ENCODE peak calls at places on chromosomes 12 and 14, in four cellular contexts. N, Z, T and P are unnamed samples.

GRCh38 chr12:117298648-117299225 is 62.7 kb downstream of the NOS1 start:
- DNase-seq in N (no peak), Z (no peak), T (no peak), P (no peak)

GRCh38 chr12:47573146-47573659 is 132.6 kb downstream of the RPAP3 start:
- DNase-seq in N (no peak), Z (no peak), T (no peak), P (no peak)

GRCh38 chr12:125015680-125016310 is 22.4 kb downstream of the BRI3BP start:
- DNase-seq in N (no peak), Z (no peak), T (no peak), P (no peak)

GRCh38 chr12:63894132-63894531 is 49.6 kb downstream of the SRGAP1 start:
- DNase-seq in N (no peak), Z (no peak), T (no peak), P (no peak)

GRCh38 chr12:15364221-15365170 is 42.2 kb downstream of the PTPRO start:
- DNase-seq in N (no peak), Z (no peak), T (no peak), P (no peak)

GRCh38 chr14:62206456-62206855 is 444.2 kb downstream of the SNAPC1 start:
- DNase-seq in N (no peak), Z (no peak), T (no peak), P (no peak)

GRCh38 chr14:96252323-96253052 is 3.5 kb upstream of the BDKRB1 start:
- DNase-seq in N (no peak), Z (no peak), T (no peak), P (no peak)

GRCh38 chr14:28661171-28661772 is 105.3 kb upstream of the FOXG1 start:
- DNase-seq in N (no peak), Z (no peak), T (no peak), P (no peak)

GRCh38 chr12:46368138-46368537 is 4.4 kb downstream of the SLC38A2 start:
- DNase-seq in N (no peak), Z (no peak), T (no peak), P (no peak)

GRCh38 chr12:76863005-76863670 is 15.7 kb downstream of the CSRP2 start:
- DNase-seq in N (no peak), Z (no peak), T (no peak), P (no peak)

GRCh38 chr14:94355191-94355794 is 32.2 kb upstream of the SERPINA6 start:
- DNase-seq in N (no peak), Z (no peak), T (no peak), P (peak)

GRCh38 chr12:108563135-108563803 is 873 bp downstream of the ISCU start:
- DNase-seq in N (peak), Z (peak), T (peak), P (peak)

GRCh38 chr14:91873476-91874265 is 6.3 kb upstream of the TC2N start:
- DNase-seq in N (peak), Z (peak), T (no peak), P (peak)

GRCh38 chr12:3744216-3744883 is 8.6 kb downstream of the CRACR2A start:
- DNase-seq in N (no peak), Z (no peak), T (no peak), P (no peak)

GRCh38 chr14:100593751-100594624 is 6.8 kb upstream of the BEGAIN start:
- DNase-seq in N (no peak), Z (no peak), T (no peak), P (no peak)

GRCh38 chr14:90574640-90575131 is 177.9 kb downstream of the CALM1 start:
- DNase-seq in N (no peak), Z (no peak), T (no peak), P (no peak)

GRCh38 chr14:74655597-74656389 is 43.8 kb upstream of the LTBP2 start:
- DNase-seq in N (no peak), Z (no peak), T (no peak), P (no peak)

GRCh38 chr14:77041837-77042557 is 13.5 kb upstream of the IRF2BPL start:
- DNase-seq in N (no peak), Z (no peak), T (no peak), P (peak)

GRCh38 chr12:78970041-78970440 is 105.5 kb downstream of the SYT1 start:
- DNase-seq in N (no peak), Z (no peak), T (no peak), P (no peak)

GRCh38 chr12:78622529-78623221 is 241.9 kb upstream of the SYT1 start:
- DNase-seq in N (no peak), Z (no peak), T (no peak), P (no peak)

GRCh38 chr14:92967346-92967926 is 44.5 kb downstream of the CHGA start:
- DNase-seq in N (no peak), Z (no peak), T (no peak), P (no peak)

GRCh38 chr12:32437095-32437515 is 37.7 kb downstream of the FGD4 start:
- DNase-seq in N (no peak), Z (no peak), T (no peak), P (no peak)